ENCODE peak calls at places on chromosome 5, in seven cellular contexts. One of them, this sample, is unnamed.

GRCh38 chr5:176491056-176491646 is 43.0 kb downstream of the FAF2 start:
- DNase-seq in IMR-90: peak; percentile 79
- DNase-seq in CD8-positive, alpha-beta T cell: no peak
- DNase-seq in uterus: no peak
- DNase-seq in body of pancreas: no peak
- DNase-seq in AG04450: peak; percentile 41
- DNase-seq in SK-N-SH: no peak
- DNase-seq in this sample: no peak

GRCh38 chr5:66538531-66538930 is 57.7 kb upstream of the MAST4 start:
- DNase-seq in IMR-90: no peak
- DNase-seq in CD8-positive, alpha-beta T cell: no peak
- DNase-seq in uterus: no peak
- DNase-seq in body of pancreas: no peak
- DNase-seq in AG04450: no peak
- DNase-seq in SK-N-SH: no peak
- DNase-seq in this sample: no peak

GRCh38 chr5:79255786-79256557 is 20.0 kb downstream of the JMY start:
- DNase-seq in IMR-90: peak; percentile 46
- DNase-seq in CD8-positive, alpha-beta T cell: no peak
- DNase-seq in uterus: no peak
- DNase-seq in body of pancreas: peak; percentile 40
- DNase-seq in AG04450: no peak
- DNase-seq in SK-N-SH: peak; percentile 47
- DNase-seq in this sample: peak; percentile 65

GRCh38 chr5:146789712-146790660 is 88.6 kb downstream of the PPP2R2B start:
- DNase-seq in IMR-90: no peak
- DNase-seq in CD8-positive, alpha-beta T cell: no peak
- DNase-seq in uterus: no peak
- DNase-seq in body of pancreas: no peak
- DNase-seq in AG04450: no peak
- DNase-seq in SK-N-SH: no peak
- DNase-seq in this sample: no peak

GRCh38 chr5:36156619-36157018 is 4.7 kb downstream of the SKP2 start:
- DNase-seq in IMR-90: peak; percentile 69
- DNase-seq in CD8-positive, alpha-beta T cell: no peak
- DNase-seq in uterus: no peak
- DNase-seq in body of pancreas: no peak
- DNase-seq in AG04450: no peak
- DNase-seq in SK-N-SH: no peak
- DNase-seq in this sample: no peak

GRCh38 chr5:143244990-143245389 is 158.5 kb downstream of the NR3C1 start:
- DNase-seq in IMR-90: peak; percentile 40
- DNase-seq in CD8-positive, alpha-beta T cell: no peak
- DNase-seq in uterus: no peak
- DNase-seq in body of pancreas: no peak
- DNase-seq in AG04450: no peak
- DNase-seq in SK-N-SH: no peak
- DNase-seq in this sample: no peak

GRCh38 chr5:5551499-5551898 is 129.0 kb downstream of the ICE1 start:
- DNase-seq in IMR-90: no peak
- DNase-seq in CD8-positive, alpha-beta T cell: no peak
- DNase-seq in uterus: no peak
- DNase-seq in body of pancreas: no peak
- DNase-seq in AG04450: no peak
- DNase-seq in SK-N-SH: no peak
- DNase-seq in this sample: no peak

GRCh38 chr5:144712090-144712489 is 541.4 kb downstream of the KCTD16 start:
- DNase-seq in IMR-90: no peak
- DNase-seq in CD8-positive, alpha-beta T cell: no peak
- DNase-seq in uterus: no peak
- DNase-seq in body of pancreas: no peak
- DNase-seq in AG04450: no peak
- DNase-seq in SK-N-SH: no peak
- DNase-seq in this sample: no peak

GRCh38 chr5:171308453-171309275 is at the start of gene TLX3:
- DNase-seq in IMR-90: peak; percentile 23
- DNase-seq in CD8-positive, alpha-beta T cell: no peak
- DNase-seq in uterus: no peak
- DNase-seq in body of pancreas: no peak
- DNase-seq in AG04450: no peak
- DNase-seq in SK-N-SH: peak; percentile 94
- DNase-seq in this sample: no peak

GRCh38 chr5:151037561-151038291 is 17.3 kb downstream of the GPX3 start:
- DNase-seq in IMR-90: peak; percentile 75
- DNase-seq in CD8-positive, alpha-beta T cell: no peak
- DNase-seq in uterus: peak; percentile 58
- DNase-seq in body of pancreas: no peak
- DNase-seq in AG04450: peak; percentile 26
- DNase-seq in SK-N-SH: no peak
- DNase-seq in this sample: no peak

GRCh38 chr5:60801406-60802090 is 42.5 kb downstream of the ELOVL7 start:
- DNase-seq in IMR-90: no peak
- DNase-seq in CD8-positive, alpha-beta T cell: no peak
- DNase-seq in uterus: no peak
- DNase-seq in body of pancreas: no peak
- DNase-seq in AG04450: no peak
- DNase-seq in SK-N-SH: no peak
- DNase-seq in this sample: no peak

GRCh38 chr5:131514316-131515275 is 120.4 kb downstream of the RAPGEF6 start:
- DNase-seq in IMR-90: peak; percentile 67
- DNase-seq in CD8-positive, alpha-beta T cell: no peak
- DNase-seq in uterus: no peak
- DNase-seq in body of pancreas: no peak
- DNase-seq in AG04450: no peak
- DNase-seq in SK-N-SH: no peak
- DNase-seq in this sample: no peak

GRCh38 chr5:76695336-76695735 is 20.6 kb upstream of the F2R start:
- DNase-seq in IMR-90: no peak
- DNase-seq in CD8-positive, alpha-beta T cell: no peak
- DNase-seq in uterus: no peak
- DNase-seq in body of pancreas: no peak
- DNase-seq in AG04450: no peak
- DNase-seq in SK-N-SH: no peak
- DNase-seq in this sample: no peak

GRCh38 chr5:80283360-80283759 is 27.5 kb upstream of the SERINC5 start:
- DNase-seq in IMR-90: no peak
- DNase-seq in CD8-positive, alpha-beta T cell: no peak
- DNase-seq in uterus: no peak
- DNase-seq in body of pancreas: no peak
- DNase-seq in AG04450: no peak
- DNase-seq in SK-N-SH: no peak
- DNase-seq in this sample: no peak

GRCh38 chr5:119275873-119276214 is 80.0 kb upstream of the TNFAIP8 start:
- DNase-seq in IMR-90: no peak
- DNase-seq in CD8-positive, alpha-beta T cell: no peak
- DNase-seq in uterus: no peak
- DNase-seq in body of pancreas: no peak
- DNase-seq in AG04450: no peak
- DNase-seq in SK-N-SH: no peak
- DNase-seq in this sample: peak; percentile 23

GRCh38 chr5:66074891-66075290 is 69.2 kb upstream of the SREK1 start:
- DNase-seq in IMR-90: no peak
- DNase-seq in CD8-positive, alpha-beta T cell: no peak
- DNase-seq in uterus: no peak
- DNase-seq in body of pancreas: no peak
- DNase-seq in AG04450: no peak
- DNase-seq in SK-N-SH: no peak
- DNase-seq in this sample: no peak

GRCh38 chr5:14153932-14154646 is 10.9 kb downstream of the TRIO start:
- DNase-seq in IMR-90: peak; percentile 83
- DNase-seq in CD8-positive, alpha-beta T cell: no peak
- DNase-seq in uterus: peak; percentile 79
- DNase-seq in body of pancreas: peak; percentile 49
- DNase-seq in AG04450: no peak
- DNase-seq in SK-N-SH: no peak
- DNase-seq in this sample: no peak

DNA sequence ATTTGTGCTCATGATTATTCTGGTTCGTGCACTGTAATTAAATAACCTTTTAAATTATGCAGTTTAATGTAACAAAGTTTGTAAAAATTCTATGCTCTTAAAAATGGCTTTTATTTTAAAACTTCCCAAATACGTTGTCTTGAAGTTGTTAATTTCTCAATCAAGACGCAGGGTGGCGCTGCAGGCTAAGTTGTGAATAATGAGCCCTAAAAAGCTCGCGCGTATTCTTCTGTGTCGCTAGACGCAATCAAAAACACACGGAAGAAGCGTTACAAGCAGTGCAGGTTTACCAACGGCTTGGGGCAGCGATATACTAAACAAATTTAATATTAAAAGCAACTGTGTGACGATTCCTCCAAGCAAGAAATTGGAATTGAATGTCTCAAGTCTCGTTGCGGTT is at the start of gene PCDHB4:
- DNase-seq in IMR-90: no peak
- DNase-seq in CD8-positive, alpha-beta T cell: no peak
- DNase-seq in uterus: peak; percentile 38
- DNase-seq in body of pancreas: peak; percentile 48
- DNase-seq in AG04450: no peak
- DNase-seq in SK-N-SH: peak; percentile 49
- DNase-seq in this sample: no peak
- TF ChIP-seq CTCF in IMR-90: peak; percentile 7
- TF ChIP-seq CTCF in CD8-positive, alpha-beta T cell: no peak
- TF ChIP-seq CTCF in uterus: no peak
- TF ChIP-seq CTCF in body of pancreas: peak; percentile 61
- TF ChIP-seq CTCF in AG04450: no peak
- TF ChIP-seq CTCF in SK-N-SH: peak; percentile 51
- TF ChIP-seq CTCF in this sample: no peak

GRCh38 chr5:136192526-136193395 is at the start of gene SMIM32:
- DNase-seq in IMR-90: no peak
- DNase-seq in CD8-positive, alpha-beta T cell: no peak
- DNase-seq in uterus: no peak
- DNase-seq in body of pancreas: no peak
- DNase-seq in AG04450: no peak
- DNase-seq in SK-N-SH: peak; percentile 76
- DNase-seq in this sample: peak; percentile 72

GRCh38 chr5:136192015-136192525 is 892 bp downstream of the SMIM32 start:
- DNase-seq in IMR-90: no peak
- DNase-seq in CD8-positive, alpha-beta T cell: no peak
- DNase-seq in uterus: no peak
- DNase-seq in body of pancreas: no peak
- DNase-seq in AG04450: no peak
- DNase-seq in SK-N-SH: peak; percentile 43
- DNase-seq in this sample: peak; percentile 32

GRCh38 chr5:136190904-136191303 is 2.1 kb downstream of the SMIM32 start:
- DNase-seq in IMR-90: no peak
- DNase-seq in CD8-positive, alpha-beta T cell: no peak
- DNase-seq in uterus: no peak
- DNase-seq in body of pancreas: no peak
- DNase-seq in AG04450: no peak
- DNase-seq in SK-N-SH: peak; percentile 6
- DNase-seq in this sample: no peak

GRCh38 chr5:136193396-136193935 is 504 bp upstream of the SMIM32 start:
- DNase-seq in IMR-90: no peak
- DNase-seq in CD8-positive, alpha-beta T cell: no peak
- DNase-seq in uterus: no peak
- DNase-seq in body of pancreas: no peak
- DNase-seq in AG04450: no peak
- DNase-seq in SK-N-SH: peak; percentile 37
- DNase-seq in this sample: no peak

DNA sequence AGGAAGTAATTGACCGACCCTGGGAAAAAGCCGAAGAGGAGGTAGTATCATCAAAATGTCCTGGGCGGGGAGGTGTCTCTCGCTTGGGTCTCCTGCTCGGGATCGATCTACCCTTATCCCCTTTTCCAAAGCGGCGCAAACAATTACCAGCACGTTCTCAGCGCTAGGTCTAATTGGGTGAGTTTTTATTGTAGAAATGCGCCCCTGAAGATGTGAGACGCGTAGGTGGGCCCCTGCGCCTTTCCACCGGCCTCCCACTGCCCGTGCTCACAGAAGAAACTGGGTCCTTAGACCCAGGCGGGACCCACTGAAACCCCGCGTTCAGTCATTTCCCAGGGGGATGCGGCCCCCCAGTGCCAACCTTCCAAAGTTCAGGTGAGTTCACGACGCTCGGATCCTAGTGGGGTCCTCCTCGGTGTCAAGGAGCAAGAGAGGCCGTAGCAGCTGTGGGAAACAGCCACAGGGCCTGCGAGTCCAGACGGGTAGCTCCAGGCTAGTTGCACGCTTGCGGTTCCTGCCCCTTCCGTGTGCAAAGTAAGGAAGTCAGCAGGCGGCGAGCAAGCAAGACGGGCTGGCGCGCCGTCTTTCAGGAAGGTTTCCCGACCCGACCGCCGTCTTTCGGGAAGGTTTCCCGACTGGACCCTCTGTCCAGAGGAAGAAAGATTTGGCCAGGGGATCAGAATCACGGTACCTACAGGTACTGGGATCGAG is 1.5 kb downstream of the SMIM32 start:
- DNase-seq in IMR-90: peak; percentile 20
- DNase-seq in CD8-positive, alpha-beta T cell: no peak
- DNase-seq in uterus: no peak
- DNase-seq in body of pancreas: no peak
- DNase-seq in AG04450: no peak
- DNase-seq in SK-N-SH: peak; percentile 24
- DNase-seq in this sample: peak; percentile 32
- H3K27me3 ChIP-seq in IMR-90: peaks cover 53% of the 10 kb centered on the region
- H3K27me3 ChIP-seq in CD8-positive, alpha-beta T cell: peaks cover 11% of the 10 kb centered on the region
- H3K27me3 ChIP-seq in uterus: peaks cover 15% of the 10 kb centered on the region
- H3K27me3 ChIP-seq in body of pancreas: no peaks in the 10 kb centered on the region
- H3K27me3 ChIP-seq in AG04450: peaks cover 50% of the 10 kb centered on the region
- H3K27me3 ChIP-seq in SK-N-SH: peaks cover 24% of the 10 kb centered on the region
- H3K27me3 ChIP-seq in this sample: peaks cover 15% of the 10 kb centered on the region

DNA sequence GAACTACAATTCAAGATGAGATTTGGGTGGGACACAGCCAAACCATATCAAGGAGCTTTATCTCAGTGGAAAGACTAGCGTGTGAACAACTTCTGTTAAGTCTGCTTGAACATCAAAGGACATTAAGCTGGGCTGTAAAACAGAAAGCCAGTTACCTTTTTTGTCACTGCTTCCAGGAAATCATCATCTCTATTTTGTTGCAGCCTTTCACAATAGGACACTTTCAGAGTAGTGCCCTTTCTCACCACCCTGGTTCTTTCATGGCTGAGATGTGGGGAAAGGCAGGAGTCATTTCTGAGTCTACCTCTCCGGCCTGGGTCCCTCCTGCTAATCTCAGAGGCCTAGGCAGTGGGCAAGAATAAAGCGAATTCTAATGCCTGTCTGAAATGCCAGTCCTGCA is 96.2 kb upstream of the PPP1R2B start:
- DNase-seq in IMR-90: no peak
- DNase-seq in CD8-positive, alpha-beta T cell: no peak
- DNase-seq in uterus: no peak
- DNase-seq in body of pancreas: no peak
- DNase-seq in AG04450: no peak
- DNase-seq in SK-N-SH: no peak
- DNase-seq in this sample: no peak
- TF ChIP-seq CTCF in IMR-90: no peak
- TF ChIP-seq CTCF in CD8-positive, alpha-beta T cell: no peak
- TF ChIP-seq CTCF in uterus: no peak
- TF ChIP-seq CTCF in body of pancreas: no peak
- TF ChIP-seq CTCF in AG04450: no peak
- TF ChIP-seq CTCF in SK-N-SH: no peak
- TF ChIP-seq CTCF in this sample: no peak

DNA sequence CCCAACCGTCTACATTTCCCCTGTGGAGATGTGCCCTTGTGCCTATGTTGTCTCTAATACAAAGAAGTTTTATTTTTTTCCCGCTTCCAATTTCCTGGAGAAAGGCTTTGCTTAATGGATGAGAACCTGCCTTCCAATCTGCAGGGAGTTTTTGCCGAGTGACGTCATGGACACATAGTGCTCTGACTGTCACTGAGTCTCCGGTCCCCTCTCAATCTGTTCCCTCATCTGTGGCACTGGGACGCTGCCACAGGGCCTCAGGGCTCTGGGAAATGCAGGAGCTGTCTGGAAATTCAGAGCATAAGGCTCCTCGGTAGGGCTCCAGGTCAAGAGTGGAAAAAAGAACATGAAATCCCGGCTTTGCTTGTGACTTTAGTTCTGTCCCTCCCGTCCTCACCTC is 144.8 kb downstream of the PDZD2 start:
- DNase-seq in IMR-90: no peak
- DNase-seq in CD8-positive, alpha-beta T cell: no peak
- DNase-seq in uterus: no peak
- DNase-seq in body of pancreas: no peak
- DNase-seq in AG04450: no peak
- DNase-seq in SK-N-SH: peak; percentile 75
- DNase-seq in this sample: no peak
- H3K27me3 ChIP-seq in IMR-90: peaks cover 22% of the 10 kb centered on the region
- H3K27me3 ChIP-seq in CD8-positive, alpha-beta T cell: no peaks in the 10 kb centered on the region
- H3K27me3 ChIP-seq in uterus: no peaks in the 10 kb centered on the region
- H3K27me3 ChIP-seq in body of pancreas: no peaks in the 10 kb centered on the region
- H3K27me3 ChIP-seq in AG04450: peaks cover 2% of the 10 kb centered on the region
- H3K27me3 ChIP-seq in SK-N-SH: no peaks in the 10 kb centered on the region
- H3K27me3 ChIP-seq in this sample: no peaks in the 10 kb centered on the region